ENCODE peak calls at places on chromosomes 13 and 19, in seven cellular contexts. W, S, B, Z, L, C and O are unnamed samples.

GRCh38 chr19:5434970-5435641 is 20.1 kb upstream of the ZNRF4 start:
- DNase-seq in C (peak; percentile 51), L (peak; percentile 97), W (no peak), Z (peak; percentile 88), B (no peak), S (no peak), O (no peak)

GRCh38 chr13:50613356-50613831 is 230.1 kb downstream of the DLEU7 start:
- DNase-seq in S (no peak), B (no peak), L (no peak), W (no peak), C (no peak), Z (no peak), O (no peak)

GRCh38 chr13:34085199-34085598 is 267.2 kb downstream of the RFC3 start:
- DNase-seq in L (no peak), W (no peak), S (no peak), C (no peak), B (no peak), Z (no peak), O (no peak)

GRCh38 chr13:45863716-45864590 is 12.4 kb upstream of the SIAH3 start:
- DNase-seq in W (no peak), Z (no peak), S (no peak), L (no peak), C (no peak), B (no peak), O (no peak)

GRCh38 chr19:48741222-48741999 is 1.0 kb upstream of the RASIP1 start:
- DNase-seq in L (peak; percentile 78), W (peak; percentile 67), S (peak; percentile 92), C (no peak), Z (no peak), B (peak; percentile 40), O (peak; percentile 75)

GRCh38 chr19:20423381-20424207 is 142.0 kb downstream of the ZNF737 start:
- DNase-seq in L (peak; percentile 30), Z (peak; percentile 2), W (peak; percentile 84), S (peak; percentile 67), C (peak; percentile 54), B (peak; percentile 68), O (peak; percentile 38)

GRCh38 chr13:113558461-113558860 is 26.1 kb upstream of the TFDP1 start:
- DNase-seq in W (peak; percentile 42), S (peak; percentile 17), L (peak; percentile 79), B (no peak), C (no peak), Z (no peak), O (no peak)

GRCh38 chr13:26325876-26326275 is 71.9 kb downstream of the CDK8 start:
- DNase-seq in B (no peak), W (no peak), C (no peak), S (no peak), L (no peak), Z (peak; percentile 2), O (no peak)

GRCh38 chr19:19528721-19529490 is at the start of gene YJEFN3:
- DNase-seq in W (no peak), Z (no peak), C (no peak), S (peak; percentile 93), B (no peak), L (peak; percentile 84), O (no peak)

GRCh38 chr13:85254641-85255040 is 544.6 kb downstream of the SLITRK6 start:
- DNase-seq in S (no peak), Z (peak; percentile 20), W (no peak), C (no peak), L (no peak), B (no peak), O (no peak)

GRCh38 chr13:100212904-100213538 is 124.1 kb downstream of the PCCA start:
- DNase-seq in W (no peak), S (no peak), Z (no peak), L (no peak), B (no peak), C (no peak), O (no peak)

GRCh38 chr19:51808333-51808986 is 13.5 kb downstream of the FPR3 start:
- DNase-seq in Z (peak; percentile 92), L (no peak), W (no peak), S (no peak), C (no peak), B (no peak), O (no peak)

GRCh38 chr13:44300895-44301638 is 72.6 kb upstream of the SERP2 start:
- DNase-seq in C (peak; percentile 94), Z (peak; percentile 89), L (no peak), S (no peak), B (peak; percentile 45), W (no peak), O (no peak)

GRCh38 chr13:84609716-84610115 is 727.4 kb upstream of the SLITRK1 start:
- DNase-seq in S (no peak), W (no peak), L (peak; percentile 19), B (no peak), Z (peak; percentile 39), C (peak; percentile 55), O (no peak)

GRCh38 chr13:73894995-73895571 is 239.1 kb downstream of the KLF12 start:
- DNase-seq in W (no peak), L (no peak), C (no peak), S (no peak), Z (no peak), B (no peak), O (no peak)

GRCh38 chr19:5424192-5424973 is 30.8 kb upstream of the ZNRF4 start:
- DNase-seq in B (no peak), C (no peak), L (no peak), W (no peak), S (no peak), Z (no peak), O (no peak)

GRCh38 chr13:79281335-79281734 is 124.7 kb downstream of the RBM26 start:
- DNase-seq in B (no peak), S (peak; percentile 79), Z (no peak), C (no peak), L (no peak), W (no peak), O (no peak)

GRCh38 chr13:98556968-98557591 is 19.8 kb downstream of the STK24 start:
- DNase-seq in Z (no peak), B (no peak), S (peak; percentile 56), C (no peak), W (no peak), L (peak; percentile 87), O (no peak)

GRCh38 chr19:2342656-2343288 is 14.3 kb downstream of the SPPL2B start:
- DNase-seq in L (no peak), W (no peak), S (no peak), Z (no peak), C (no peak), B (peak; percentile 18), O (no peak)

GRCh38 chr19:55581828-55582223 is 1.2 kb upstream of the ZNF579 start:
- DNase-seq in L (peak; percentile 58), B (no peak), S (no peak), C (no peak), Z (no peak), W (no peak), O (no peak)

GRCh38 chr19:5454743-5455142 is 474 bp upstream of the ZNRF4 start:
- DNase-seq in B (no peak), W (no peak), L (no peak), S (no peak), C (no peak), Z (no peak), O (no peak)

GRCh38 chr13:41791056-41791455 is 169.9 kb downstream of the VWA8 start:
- DNase-seq in Z (no peak), W (no peak), B (no peak), C (no peak), L (peak; percentile 21), S (no peak), O (no peak)

GRCh38 chr19:41431426-41432386 is 4.5 kb upstream of the B3GNT8 start:
- DNase-seq in S (peak; percentile 73), C (no peak), L (peak; percentile 90), B (no peak), W (peak; percentile 68), Z (no peak), O (no peak)
- TF ChIP-seq CTCF in S (peak; percentile 70), C (peak; percentile 62), L (peak; percentile 43), B (no peak), W (peak; percentile 63), Z (peak; percentile 46), O (peak; percentile 60)

DNA sequence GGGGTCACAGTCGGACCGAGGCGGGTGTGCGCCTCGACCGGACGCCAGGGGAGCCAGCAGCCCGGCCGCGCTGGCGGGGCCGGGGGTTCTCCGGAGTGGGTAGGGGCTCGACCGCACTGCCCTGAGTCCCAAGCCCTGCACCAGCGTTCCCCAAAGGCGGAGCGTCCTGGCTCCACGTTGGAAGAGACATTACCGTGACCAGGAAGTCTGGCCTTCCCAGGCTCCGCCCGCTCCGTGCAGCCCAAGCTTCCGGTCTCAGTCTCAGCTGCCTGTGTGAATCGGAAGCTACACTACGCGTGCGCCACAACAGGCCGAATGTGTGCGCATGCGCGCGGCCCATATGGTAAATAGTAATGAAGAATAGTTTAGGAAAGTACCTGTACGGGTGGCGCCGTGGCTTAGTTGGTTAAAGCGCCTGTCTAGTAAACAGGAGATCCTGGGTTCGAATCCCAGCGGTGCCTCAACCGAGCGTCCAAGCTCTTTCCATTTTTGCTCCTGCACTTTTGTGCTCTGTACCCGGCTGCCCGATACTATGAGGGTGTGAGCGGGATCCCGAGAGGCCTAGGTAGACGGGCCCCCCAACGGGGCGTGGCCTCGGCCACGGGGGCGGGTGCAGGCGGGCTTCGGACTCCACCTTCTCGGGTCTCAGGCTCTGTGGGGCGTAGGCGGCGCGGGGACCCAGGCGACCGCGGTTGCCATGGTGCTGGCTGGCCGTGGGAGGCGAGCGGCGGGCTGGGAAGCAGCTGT is 17.3 kb upstream of the LRP3 start:
- DNase-seq in Z (peak; percentile 95), B (peak; percentile 95), W (peak; percentile 99), L (peak; percentile 99), C (peak; percentile 93), S (peak; percentile 99), O (peak; percentile 95)
- H3K4me1 ChIP-seq in Z (peaks cover 13% of the 10 kb centered on the region), B (peaks cover 7% of the 10 kb centered on the region), W (peaks cover 22% of the 10 kb centered on the region), L (peaks cover 22% of the 10 kb centered on the region), C (no peaks in the 10 kb centered on the region), S (peaks cover 7% of the 10 kb centered on the region), O (peaks cover 17% of the 10 kb centered on the region)

GRCh38 chr13:97220151-97220900 is 1.8 kb upstream of the MBNL2 start:
- DNase-seq in C (no peak), L (no peak), W (no peak), Z (peak; percentile 10), S (no peak), B (no peak), O (no peak)
- TF ChIP-seq CTCF in C (no peak), L (no peak), W (no peak), Z (no peak), S (no peak), B (no peak), O (no peak)

DNA sequence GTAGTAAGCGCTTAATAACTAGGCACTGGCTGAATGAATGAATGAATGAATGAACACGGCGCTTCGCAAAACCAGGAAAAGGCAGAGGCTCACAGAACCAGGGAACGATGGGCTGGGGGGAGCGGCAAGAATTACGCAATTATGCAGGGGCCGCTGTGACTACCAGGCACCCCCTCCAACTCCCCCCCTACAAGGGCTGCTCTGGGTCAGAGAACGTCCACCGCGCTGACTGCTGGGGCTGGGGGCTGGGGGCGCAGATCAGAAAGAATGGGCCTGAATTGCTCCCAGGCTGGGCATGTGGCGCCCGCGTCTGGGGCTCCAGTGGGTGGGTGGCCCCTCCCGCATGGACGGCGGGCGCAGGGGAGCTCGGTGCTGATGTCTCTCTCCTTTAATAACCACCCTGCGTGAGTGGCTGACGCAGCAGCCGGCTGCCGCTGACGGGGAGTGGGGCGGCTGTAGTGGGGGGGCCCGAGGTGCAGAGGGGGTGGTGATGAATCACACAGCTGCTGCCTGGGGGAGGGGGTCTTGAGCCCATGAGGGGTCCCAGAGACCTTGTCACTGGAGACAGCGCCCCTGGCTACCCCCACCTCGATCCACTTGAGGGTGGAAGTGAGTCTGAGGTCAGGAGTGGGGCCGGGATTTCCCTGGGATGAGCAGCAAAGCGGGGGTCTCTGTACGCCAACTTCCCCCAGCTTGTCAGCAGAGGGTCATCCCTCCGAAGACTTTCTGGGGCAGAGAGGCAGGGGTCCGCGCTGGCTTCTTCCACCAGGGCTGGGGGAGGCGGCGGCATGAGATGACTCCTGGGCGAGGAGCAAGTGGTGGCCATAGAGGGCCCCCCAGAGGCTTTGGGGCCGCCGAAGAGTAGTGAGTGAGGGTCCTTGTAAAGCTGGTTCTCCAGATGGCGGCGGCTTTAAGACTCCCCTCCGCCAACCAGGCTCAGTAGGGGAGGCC is 1.4 kb upstream of the CIRBP start:
- DNase-seq in L (no peak), C (no peak), Z (no peak), W (no peak), B (peak; percentile 71), S (peak; percentile 70), O (peak; percentile 27)
- H3K4me1 ChIP-seq in L (peaks cover 60% of the 10 kb centered on the region), C (peaks cover 9% of the 10 kb centered on the region), Z (peaks cover 64% of the 10 kb centered on the region), W (peaks cover 73% of the 10 kb centered on the region), B (peaks cover 33% of the 10 kb centered on the region), S (peaks cover 21% of the 10 kb centered on the region), O (peaks cover 85% of the 10 kb centered on the region)